ENCODE peak calls at places on chromosome 1, in five cellular contexts. U is HCT116, Z is ovary, B is breast epithelium, A is heart left ventricle. M is an unnamed sample.

GRCh38 chr1:94883688-94884087 is 43.2 kb downstream of the CNN3 start:
- DNase-seq in U (no peak), Z (peak), B (peak), A (no peak), M (no peak)

GRCh38 chr1:220631238-220631842 is 58.8 kb upstream of the C1orf115 start:
- DNase-seq in U (no peak), Z (no peak), B (no peak), A (no peak), M (no peak)

GRCh38 chr1:53293123-53293522 is 34.7 kb downstream of the LRP8 start:
- DNase-seq in U (no peak), Z (no peak), B (no peak), A (no peak), M (no peak)

GRCh38 chr1:93595266-93595665 is 86.4 kb downstream of the BCAR3 start:
- DNase-seq in U (no peak), Z (no peak), B (no peak), A (no peak), M (peak)

GRCh38 chr1:226628624-226629155 is 80.1 kb downstream of the STUM start:
- DNase-seq in U (no peak), Z (no peak), B (no peak), A (no peak), M (no peak)

GRCh38 chr1:159756397-159756796 is 24.4 kb upstream of the DUSP23 start:
- DNase-seq in U (no peak), Z (no peak), B (no peak), A (no peak), M (no peak)

GRCh38 chr1:54558434-54559030 is 10.5 kb downstream of the ACOT11 start:
- DNase-seq in U (no peak), Z (no peak), B (no peak), A (no peak), M (no peak)

GRCh38 chr1:86247553-86248279 is 91.1 kb upstream of the COL24A1 start:
- DNase-seq in U (no peak), Z (no peak), B (no peak), A (no peak), M (no peak)

GRCh38 chr1:56584910-56585528 is 5.7 kb upstream of the PLPP3 start:
- DNase-seq in U (peak), Z (no peak), B (no peak), A (no peak), M (no peak)

GRCh38 chr1:41678141-41678878 is 193.8 kb upstream of the EDN2 start:
- DNase-seq in U (no peak), Z (no peak), B (peak), A (peak), M (no peak)

GRCh38 chr1:51740652-51741051 is 123.8 kb downstream of the OSBPL9 start:
- DNase-seq in U (no peak), Z (no peak), B (no peak), A (no peak), M (no peak)

GRCh38 chr1:151680812-151681211 is 35.8 kb downstream of the CELF3 start:
- DNase-seq in U (peak), Z (no peak), B (no peak), A (no peak), M (no peak)

GRCh38 chr1:213934642-213935041 is 53.1 kb upstream of the PROX1 start:
- DNase-seq in U (no peak), Z (no peak), B (peak), A (peak), M (no peak)

GRCh38 chr1:213927897-213928296 is 59.9 kb upstream of the PROX1 start:
- DNase-seq in U (no peak), Z (no peak), B (no peak), A (no peak), M (no peak)

GRCh38 chr1:213936571-213936970 is 51.2 kb upstream of the PROX1 start:
- DNase-seq in U (no peak), Z (no peak), B (no peak), A (no peak), M (no peak)

DNA sequence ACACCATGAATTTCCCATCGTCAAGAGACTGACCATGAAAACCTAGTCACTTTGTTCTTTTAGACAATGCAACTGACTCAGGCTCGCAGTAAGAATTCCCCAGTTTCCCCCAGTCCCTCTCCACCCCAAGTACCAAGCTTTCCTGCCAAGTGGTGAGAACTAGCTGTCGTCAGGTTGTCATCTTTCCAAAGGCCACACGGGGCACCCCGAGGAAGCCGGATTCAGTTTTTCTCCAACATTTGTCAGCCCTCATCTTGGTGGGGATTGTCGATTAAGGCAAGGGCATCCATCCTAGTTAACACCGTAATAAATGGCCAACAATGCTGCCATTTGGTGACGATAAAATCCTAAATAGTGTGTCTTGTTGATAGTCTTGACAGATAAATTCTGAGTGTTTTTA is 56.0 kb upstream of the PROX1 start:
- DNase-seq in U (peak), Z (no peak), B (no peak), A (no peak), M (no peak)
- TF ChIP-seq CTCF in U (peak), Z (no peak), B (no peak), A (no peak), M (no peak)

GRCh38 chr1:39670689-39671088 is 1.2 kb downstream of the NT5C1A start:
- DNase-seq in U (no peak), Z (no peak), B (no peak), A (no peak), M (no peak)

GRCh38 chr1:39671433-39671792 is 494 bp downstream of the NT5C1A start:
- DNase-seq in U (no peak), Z (peak), B (no peak), A (peak), M (no peak)

GRCh38 chr1:39672551-39672947 is 642 bp upstream of the NT5C1A start:
- DNase-seq in U (no peak), Z (no peak), B (no peak), A (no peak), M (no peak)

GRCh38 chr1:39673215-39673614 is 1.3 kb upstream of the NT5C1A start:
- DNase-seq in U (no peak), Z (no peak), B (no peak), A (no peak), M (no peak)

GRCh38 chr1:39671793-39672550 is at the start of gene NT5C1A:
- DNase-seq in U (no peak), Z (peak), B (no peak), A (peak), M (no peak)
- TF ChIP-seq POLR2A in U (no peak), Z (no peak), B (no peak), A (no peak), M (no peak)

DNA sequence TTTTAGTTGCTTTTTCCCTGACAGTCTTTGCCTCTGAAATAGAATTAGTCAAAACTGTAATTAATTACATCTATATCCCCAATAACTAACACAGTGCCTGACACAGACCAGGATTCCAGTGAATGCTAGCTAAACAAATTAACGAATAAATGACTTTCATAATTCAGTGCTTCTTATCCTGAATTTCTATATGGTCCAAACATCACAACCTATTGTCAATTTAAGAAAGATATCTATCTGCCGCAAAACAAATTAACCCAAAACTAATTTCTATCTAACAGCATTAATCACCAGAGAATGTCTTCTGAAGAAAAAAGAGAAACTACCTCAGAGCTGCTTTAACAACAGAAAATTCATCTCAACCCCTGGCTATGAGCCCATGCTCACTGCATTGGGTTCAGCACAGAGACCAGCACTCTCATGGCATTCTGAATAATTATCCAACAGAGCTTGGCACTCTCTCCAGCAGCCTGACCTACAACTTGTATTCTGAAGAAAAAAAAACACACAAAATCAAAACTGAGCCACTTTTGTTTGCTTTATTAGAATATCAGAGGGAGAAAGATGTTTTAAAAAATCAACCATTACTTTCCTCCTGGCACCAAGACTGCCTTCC is 547.3 kb upstream of the BEND5 start:
- DNase-seq in U (no peak), Z (no peak), B (no peak), A (no peak), M (no peak)
- TF ChIP-seq CTCF in U (no peak), Z (no peak), B (no peak), A (no peak), M (no peak)

GRCh38 chr1:44739361-44740178 is at the start of gene KIF2C:
- DNase-seq in U (peak), Z (peak), B (peak), A (peak), M (peak)
- TF ChIP-seq POLR2A in U (peak), Z (peak), B (peak), A (peak), M (no peak)

GRCh38 chr1:234611799-234612351 is 1.9 kb upstream of the IRF2BP2 start:
- DNase-seq in U (no peak), Z (peak), B (peak), A (peak), M (no peak)
- TF ChIP-seq CTCF in U (no peak), Z (no peak), B (no peak), A (no peak), M (no peak)

GRCh38 chr1:23368562-23369334 is 888 bp downstream of the ZNF436 start:
- DNase-seq in U (peak), Z (peak), B (peak), A (peak), M (peak)
- TF ChIP-seq POLR2A in U (peak), Z (peak), B (peak), A (peak), M (no peak)

DNA sequence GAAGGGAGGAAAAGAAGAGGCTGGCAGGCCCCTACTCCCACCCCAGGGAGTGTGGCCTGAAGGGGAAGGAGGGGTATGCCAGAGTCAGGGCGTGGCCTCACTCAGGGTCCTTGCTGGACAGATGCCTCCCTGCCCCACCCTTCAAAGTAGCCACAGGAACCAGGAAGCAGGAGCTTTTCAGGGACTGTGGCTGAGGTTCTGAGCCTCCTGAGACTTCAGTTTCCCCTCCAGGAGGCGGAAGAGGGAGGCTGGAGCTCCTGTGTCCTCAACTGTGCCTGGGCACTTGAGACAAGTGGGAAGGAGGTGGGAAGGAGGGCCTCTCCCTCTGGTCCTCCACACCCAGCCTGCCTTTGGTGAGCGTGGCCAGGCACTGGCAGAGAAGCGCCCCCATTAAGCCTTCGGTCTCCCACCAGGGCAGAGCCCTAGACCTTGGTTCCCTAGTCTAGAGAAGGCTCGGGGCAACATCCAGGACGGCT is 5.3 kb downstream of the CELSR2 start:
- DNase-seq in U (no peak), Z (no peak), B (no peak), A (no peak), M (no peak)
- TF ChIP-seq CTCF in U (no peak), Z (no peak), B (no peak), A (no peak), M (no peak)

GRCh38 chr1:23801338-23801748 is 789 bp upstream of the GALE start:
- DNase-seq in U (no peak), Z (no peak), B (no peak), A (no peak), M (no peak)

GRCh38 chr1:23798662-23799142 is 1.9 kb downstream of the GALE start:
- DNase-seq in U (no peak), Z (no peak), B (no peak), A (no peak), M (no peak)

GRCh38 chr1:23799255-23799569 is 1.3 kb downstream of the GALE start:
- DNase-seq in U (no peak), Z (no peak), B (no peak), A (no peak), M (no peak)

GRCh38 chr1:23800396-23801337 is at the start of gene GALE:
- DNase-seq in U (peak), Z (peak), B (peak), A (peak), M (peak)

DNA sequence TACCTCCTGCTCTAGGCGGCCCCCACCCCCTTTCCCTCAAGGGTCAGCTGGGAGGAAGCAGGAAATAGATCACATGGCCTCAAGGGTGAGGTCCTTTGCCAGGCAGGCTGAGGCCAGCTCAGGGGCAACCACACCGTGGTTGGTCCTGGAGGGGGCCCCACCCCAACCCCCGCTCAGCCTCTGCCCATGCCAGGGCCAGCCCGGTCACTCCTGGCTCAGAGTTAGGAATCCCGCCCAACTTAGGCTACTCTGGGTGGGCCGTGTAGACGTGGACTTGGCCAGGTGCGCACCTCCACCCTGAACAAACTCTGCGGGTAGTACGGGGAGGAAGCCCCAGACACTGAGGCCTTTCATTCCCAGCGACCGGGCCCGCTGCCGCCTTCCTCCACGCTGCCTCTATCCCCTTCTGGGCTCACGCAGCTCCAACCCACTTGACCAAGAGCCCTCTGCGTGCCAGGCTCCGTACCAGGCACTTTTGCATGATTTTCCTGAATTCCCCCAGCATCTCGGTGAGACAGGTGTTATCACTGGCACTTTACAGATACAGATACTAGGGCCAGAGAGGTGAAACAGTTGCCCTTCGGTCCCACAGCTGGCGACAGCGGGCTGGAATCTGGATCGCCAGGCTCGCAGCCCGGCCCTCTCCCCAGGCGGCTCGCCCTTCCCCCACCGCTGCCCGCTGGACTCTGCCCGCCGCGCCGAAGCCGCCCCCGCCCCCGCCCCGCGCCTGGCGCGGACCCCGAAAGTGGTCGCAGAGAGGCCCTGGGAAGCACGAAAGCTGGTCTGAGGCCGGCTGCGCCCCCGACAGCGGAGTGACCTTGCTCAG is 771 bp downstream of the GALE start:
- DNase-seq in U (peak), Z (no peak), B (peak), A (peak), M (peak)
- TF ChIP-seq POLR2A in U (peak), Z (no peak), B (no peak), A (peak), M (no peak)

GRCh38 chr1:27773732-27774445 is 870 bp downstream of the STX12 start:
- DNase-seq in U (no peak), Z (no peak), B (no peak), A (no peak), M (no peak)
- TF ChIP-seq CTCF in U (no peak), Z (no peak), B (no peak), A (no peak), M (no peak)

M was measured in lower leg skin.